ENCODE peak calls at places on chromosome 13, in four cellular contexts. Z is dermis blood vessel endothelial cell, E is Ammon's horn, D is NCI-H2171. S is an unnamed sample.

GRCh38 chr13:64041296-64041695 is 2625.6 kb upstream of the PCDH20 start:
- DNase-seq in Z (no peak), E (no peak), D (no peak), S (no peak)

GRCh38 chr13:41858783-41859182 is 102.1 kb downstream of the VWA8 start:
- DNase-seq in Z (no peak), E (no peak), D (no peak), S (no peak)

GRCh38 chr13:109348514-109349340 is 437.7 kb downstream of the IRS2 start:
- DNase-seq in Z (no peak), E (no peak), D (no peak), S (no peak)

GRCh38 chr13:111115051-111115840 is at the start of gene ARHGEF7:
- DNase-seq in Z (peak), E (no peak), D (peak), S (peak)

GRCh38 chr13:74206061-74206561 is 71.9 kb upstream of the KLF12 start:
- DNase-seq in Z (no peak), E (no peak), D (no peak), S (no peak)

GRCh38 chr13:111506621-111507020 is 186.2 kb downstream of the TEX29 start:
- DNase-seq in Z (no peak), E (no peak), D (no peak), S (no peak)

GRCh38 chr13:78997902-78998654 is 339.1 kb upstream of the OBI1 start:
- DNase-seq in Z (no peak), E (no peak), D (no peak), S (no peak)

GRCh38 chr13:112679932-112680677 is 9.7 kb upstream of the ATP11A start:
- DNase-seq in Z (no peak), E (no peak), D (no peak), S (no peak)

GRCh38 chr13:101267656-101268055 is 148.7 kb downstream of the NALCN start:
- DNase-seq in Z (no peak), E (no peak), D (no peak), S (no peak)

GRCh38 chr13:66222127-66222526 is 1008.0 kb downstream of the PCDH9 start:
- DNase-seq in Z (no peak), E (no peak), D (no peak), S (no peak)

GRCh38 chr13:67416047-67416925 is 186.2 kb upstream of the PCDH9 start:
- DNase-seq in Z (no peak), E (no peak), D (no peak), S (no peak)

GRCh38 chr13:36395280-36395679 is 37.0 kb upstream of the CCNA1 start:
- DNase-seq in Z (peak), E (peak), D (no peak), S (no peak)

GRCh38 chr13:114080739-114081561 is 51.5 kb downstream of the RASA3 start:
- DNase-seq in Z (no peak), E (no peak), D (no peak), S (no peak)

GRCh38 chr13:111216166-111216960 is 101.3 kb downstream of the ARHGEF7 start:
- DNase-seq in Z (peak), E (no peak), D (peak), S (peak)

GRCh38 chr13:73288596-73288995 is 229.8 kb downstream of the KLF5 start:
- DNase-seq in Z (no peak), E (no peak), D (no peak), S (no peak)

GRCh38 chr13:112889351-112890290 is 79.4 kb upstream of the MCF2L start:
- DNase-seq in Z (no peak), E (no peak), D (no peak), S (no peak)

GRCh38 chr13:97434417-97435296 is 688 bp downstream of the RAP2A start:
- DNase-seq in Z (peak), E (peak), D (peak), S (no peak)

GRCh38 chr13:93080166-93080565 is 146.4 kb upstream of the GPC6 start:
- DNase-seq in Z (no peak), E (no peak), D (no peak), S (no peak)

GRCh38 chr13:52001120-52001731 is 10.0 kb downstream of the ATP7B start:
- DNase-seq in Z (peak), E (peak), D (no peak), S (no peak)

GRCh38 chr13:46664195-46664594 is 111.2 kb downstream of the LRCH1 start:
- DNase-seq in Z (no peak), E (no peak), D (no peak), S (no peak)

GRCh38 chr13:74966814-74967213 is 515.2 kb downstream of the TBC1D4 start:
- DNase-seq in Z (peak), E (peak), D (peak), S (no peak)

GRCh38 chr13:110836600-110836903 is 78.3 kb downstream of the ANKRD10 start:
- DNase-seq in Z (no peak), E (no peak), D (no peak), S (no peak)

GRCh38 chr13:44155422-44156293 is 218.0 kb upstream of the SERP2 start:
- DNase-seq in Z (no peak), E (peak), D (no peak), S (peak)

GRCh38 chr13:84567848-84568247 is 685.6 kb upstream of the SLITRK1 start:
- DNase-seq in Z (no peak), E (no peak), D (no peak), S (no peak)

GRCh38 chr13:41675306-41675705 is 218.0 kb downstream of the RGCC start:
- DNase-seq in Z (peak), E (no peak), D (no peak), S (no peak)

GRCh38 chr13:49997935-49998334 is 1.1 kb downstream of the TRIM13 start:
- DNase-seq in Z (peak), E (no peak), D (no peak), S (no peak)

GRCh38 chr13:107375701-107376350 is 807.9 kb upstream of the ARGLU1 start:
- DNase-seq in Z (peak), E (no peak), D (no peak), S (peak)

S was measured in NCI-H2029.